ENCODE peak calls at places on chromosomes 5 and 9, in five cellular contexts. G is GM12878, X is GM12891, Z is H1, I is HepG2. U is an unnamed sample.

GRCh38 chr5:66959668-66960067 is 236.9 kb downstream of the CD180 start:
- DNase-seq in X (no peak), Z (no peak), I (peak), G (no peak), U (no peak)

GRCh38 chr5:132714456-132715307 is 22.7 kb downstream of the KIF3A start:
- DNase-seq in I (peak), G (no peak), X (no peak), Z (no peak), U (no peak)

GRCh38 chr9:84000186-84000585 is 19.6 kb downstream of the RMI1 start:
- DNase-seq in Z (no peak), I (no peak), G (no peak), X (no peak), U (no peak)

GRCh38 chr9:121853617-121854395 is 202.4 kb downstream of the DAB2IP start:
- DNase-seq in G (no peak), Z (no peak), I (no peak), X (no peak), U (no peak)

GRCh38 chr5:157744055-157745011 is 821 bp downstream of the LSM11 start:
- DNase-seq in I (no peak), X (peak), Z (no peak), G (no peak), U (peak)

GRCh38 chr9:16985559-16986348 is 115.3 kb upstream of the BNC2 start:
- DNase-seq in I (no peak), Z (no peak), G (no peak), X (no peak), U (no peak)

GRCh38 chr9:77750284-77750683 is 102.2 kb upstream of the GNA14 start:
- DNase-seq in I (no peak), X (no peak), G (no peak), Z (no peak), U (no peak)

GRCh38 chr9:86099695-86100364 is 472 bp upstream of the GOLM1 start:
- DNase-seq in G (no peak), I (no peak), X (no peak), Z (peak), U (no peak)

GRCh38 chr5:75059887-75060286 is 7.5 kb upstream of the GCNT4 start:
- DNase-seq in X (no peak), G (no peak), I (no peak), Z (no peak), U (no peak)

GRCh38 chr9:68497629-68498028 is 43.1 kb downstream of the TMEM252 start:
- DNase-seq in G (no peak), X (no peak), I (no peak), Z (no peak), U (no peak)

GRCh38 chr9:121253821-121254471 is 14.0 kb upstream of the GSN start:
- DNase-seq in Z (no peak), G (no peak), I (no peak), X (no peak), U (no peak)

GRCh38 chr5:58399951-58400350 is 59.9 kb downstream of the PLK2 start:
- DNase-seq in Z (no peak), X (no peak), I (no peak), G (no peak), U (no peak)

GRCh38 chr5:39208471-39208870 is 10.9 kb downstream of the FYB1 start:
- DNase-seq in X (no peak), G (no peak), I (no peak), Z (no peak), U (no peak)

GRCh38 chr9:120662513-120662912 is 51.8 kb downstream of the MEGF9 start:
- DNase-seq in X (no peak), I (no peak), Z (no peak), G (no peak), U (no peak)

GRCh38 chr5:160021818-160022446 is 13.0 kb downstream of the TTC1 start:
- DNase-seq in Z (peak), G (peak), X (peak), I (peak), U (peak)

GRCh38 chr5:88394531-88395185 is 126.0 kb upstream of the TMEM161B start:
- DNase-seq in Z (no peak), G (no peak), X (no peak), I (no peak), U (no peak)

GRCh38 chr5:151724360-151724759 is 34.1 kb downstream of the ATOX1 start:
- DNase-seq in Z (no peak), G (no peak), I (no peak), X (no peak), U (no peak)

GRCh38 chr9:113299800-113300292 is 3.3 kb downstream of the RNF183 start:
- DNase-seq in I (no peak), Z (no peak), X (no peak), G (no peak), U (no peak)

GRCh38 chr5:88829773-88830172 is 53.2 kb downstream of the MEF2C start:
- DNase-seq in I (no peak), G (no peak), Z (no peak), X (no peak), U (no peak)

GRCh38 chr5:146048994-146049703 is 56.2 kb downstream of the PLAC8L1 start:
- DNase-seq in Z (peak), X (no peak), I (peak), G (no peak), U (no peak)

GRCh38 chr5:82494942-82495341 is 216.8 kb upstream of the RPS23 start:
- DNase-seq in Z (no peak), G (no peak), X (no peak), I (no peak), U (no peak)

GRCh38 chr5:11496127-11496719 is 408.0 kb downstream of the CTNND2 start:
- DNase-seq in Z (no peak), G (no peak), I (no peak), X (no peak), U (no peak)

GRCh38 chr9:134193912-134194535 is 29.7 kb upstream of the RNU6ATAC start:
- DNase-seq in G (no peak), X (no peak), Z (no peak), I (no peak), U (no peak)

GRCh38 chr5:160685695-160686094 is 166.3 kb downstream of the ATP10B start:
- DNase-seq in I (peak), Z (no peak), X (peak), G (peak), U (no peak)

GRCh38 chr5:96807099-96807654 is 568 bp downstream of the ERAP1 start:
- DNase-seq in I (peak), G (no peak), Z (peak), X (peak), U (peak)

GRCh38 chr5:106331415-106331814 is 1339.3 kb downstream of the EFNA5 start:
- DNase-seq in Z (no peak), I (no peak), X (no peak), G (no peak), U (no peak)

GRCh38 chr5:169161022-169161680 is 139.8 kb downstream of the SLIT3 start:
- DNase-seq in X (no peak), I (no peak), Z (no peak), G (no peak), U (no peak)

GRCh38 chr9:70490478-70490877 is 76.0 kb upstream of the KLF9 start:
- DNase-seq in X (no peak), G (no peak), I (no peak), Z (no peak), U (no peak)

GRCh38 chr9:35907732-35908483 is 1.4 kb upstream of the SPAAR start:
- DNase-seq in Z (peak), G (no peak), X (no peak), I (peak), U (no peak)

GRCh38 chr5:90066920-90067319 is 342.6 kb downstream of the CETN3 start:
- DNase-seq in X (no peak), Z (no peak), I (no peak), G (no peak), U (no peak)

GRCh38 chr9:35771079-35771441 is 17.0 kb upstream of the MSMP start:
- DNase-seq in Z (no peak), G (no peak), I (no peak), X (no peak), U (no peak)

GRCh38 chr9:95605826-95606555 is 89.2 kb upstream of the PTCH1 start:
- DNase-seq in G (no peak), Z (no peak), I (no peak), X (no peak), U (no peak)

GRCh38 chr5:31963961-31964360 is 210.2 kb downstream of the GOLPH3 start:
- DNase-seq in X (no peak), I (no peak), G (no peak), Z (no peak), U (no peak)

DNA sequence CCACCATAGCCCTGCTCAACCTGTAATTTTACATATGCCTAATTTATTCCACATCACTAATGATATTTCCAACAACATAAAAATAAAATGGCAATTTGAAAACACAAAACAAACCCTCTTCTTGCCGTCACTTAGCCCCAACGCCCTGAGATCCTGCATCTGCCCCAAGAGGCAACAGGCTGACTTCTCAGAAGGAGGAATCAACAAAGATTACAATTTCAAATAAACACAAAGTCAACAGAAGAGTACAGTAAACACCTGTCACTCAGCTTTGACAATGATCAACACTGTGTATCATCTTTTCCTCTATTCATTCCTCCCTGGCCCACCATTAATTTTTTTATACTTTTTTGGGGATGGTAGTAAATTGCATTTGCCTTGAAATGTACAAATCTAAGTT is 19.8 kb downstream of the EPB41L4B start:
- DNase-seq in Z (no peak), X (no peak), G (no peak), I (no peak), U (no peak)
- TF ChIP-seq TAF1 in Z (no peak), X (no peak), G (no peak), I (no peak), U (no peak)

DNA sequence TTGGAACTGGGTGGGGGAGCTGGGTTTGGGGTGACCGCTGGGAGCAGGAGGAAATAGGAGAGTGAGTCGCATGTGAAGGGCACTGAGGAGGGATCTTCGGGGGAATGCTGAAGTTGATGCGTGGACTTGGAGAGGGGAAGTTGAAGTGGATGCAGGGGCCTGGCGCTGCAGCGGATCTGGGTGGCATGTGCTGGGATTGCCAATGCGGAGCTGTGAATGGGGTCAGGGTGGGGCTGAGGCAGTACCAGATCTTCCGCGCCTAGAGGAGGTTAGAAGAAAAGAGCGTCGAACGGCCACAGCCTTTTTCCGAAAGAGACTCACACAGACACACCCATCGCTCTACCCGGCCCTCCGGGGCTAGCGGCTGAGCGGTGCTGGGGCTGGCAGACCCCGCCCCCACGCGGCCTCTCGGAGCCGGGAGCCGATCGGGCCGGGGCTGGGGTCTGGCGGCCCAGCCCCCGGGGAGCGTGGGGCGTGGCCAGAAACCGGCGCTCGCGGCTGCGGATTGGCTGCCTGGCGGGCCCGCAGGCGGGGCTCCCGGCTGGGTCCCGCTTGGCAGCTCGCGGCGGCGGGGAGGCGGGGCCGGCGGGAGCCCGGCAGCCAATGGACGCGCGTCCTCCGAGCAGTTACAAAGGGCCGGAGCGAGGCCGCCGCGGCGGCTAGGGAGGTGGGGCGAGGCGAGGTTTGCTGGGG is at the start of gene TGFBR1:
- DNase-seq in Z (peak), G (peak), I (peak), X (peak), U (peak)
- TF ChIP-seq POLR2A in Z (peak), G (no peak), I (no peak), X (peak), U (peak)

DNA sequence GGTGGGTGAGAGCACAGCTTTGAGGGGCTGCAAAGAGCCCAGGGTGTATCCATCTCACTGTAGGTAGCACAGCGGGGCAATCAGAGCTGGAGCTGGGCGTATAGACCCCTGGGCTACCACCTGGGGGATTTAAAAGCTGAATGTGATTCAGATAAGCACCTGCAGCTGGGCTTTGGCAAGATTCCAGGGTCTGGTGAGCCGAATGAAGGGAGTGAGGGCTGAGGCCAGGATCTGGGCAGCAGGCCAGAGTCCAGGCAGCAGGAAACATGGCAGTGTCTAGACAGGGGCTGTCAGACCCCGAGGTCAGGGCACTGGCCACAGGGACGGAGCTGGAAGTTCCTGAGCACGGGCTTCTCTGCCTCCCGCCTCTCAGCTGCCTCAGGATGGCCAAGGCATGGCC is 8.7 kb downstream of the ASS1 start:
- DNase-seq in Z (no peak), X (no peak), G (no peak), I (peak), U (no peak)
- TF ChIP-seq TAF1 in Z (no peak), X (no peak), G (no peak), I (no peak), U (no peak)

GRCh38 chr5:141680751-141681201 is 1.3 kb downstream of the ARAP3 start:
- DNase-seq in G (no peak), Z (peak), I (peak), X (no peak), U (no peak)
- TF ChIP-seq POLR2A in G (no peak), Z (peak), I (no peak), X (no peak), U (no peak)

GRCh38 chr9:91949293-91949945 is 609 bp downstream of the ROR2 start:
- DNase-seq in G (no peak), I (no peak), X (no peak), Z (peak), U (no peak)
- TF ChIP-seq TAF1 in G (no peak), I (no peak), X (no peak), Z (peak), U (no peak)

GRCh38 chr5:43066231-43066798 is 26.2 kb upstream of the ANXA2R start:
- DNase-seq in I (peak), Z (peak), X (peak), G (peak), U (peak)

GRCh38 chr5:43065384-43066230 is 25.5 kb upstream of the ANXA2R start:
- DNase-seq in I (no peak), Z (no peak), G (no peak), X (no peak), U (no peak)

GRCh38 chr5:43063731-43064171 is 23.6 kb upstream of the ANXA2R start:
- DNase-seq in G (no peak), X (no peak), Z (no peak), I (no peak), U (no peak)

GRCh38 chr5:43068037-43068436 is 27.9 kb upstream of the ANXA2R start:
- DNase-seq in Z (no peak), G (no peak), X (no peak), I (no peak), U (no peak)

GRCh38 chr5:43066799-43067741 is 27.0 kb upstream of the ANXA2R start:
- DNase-seq in Z (peak), G (peak), I (peak), X (peak), U (peak)
- TF ChIP-seq POLR2A in Z (peak), G (peak), I (peak), X (peak), U (peak)

GRCh38 chr9:18504707-18505106 is 30.8 kb downstream of the ADAMTSL1 start:
- DNase-seq in X (no peak), G (no peak), Z (peak), I (no peak), U (no peak)
- TF ChIP-seq TAF1 in X (no peak), G (no peak), Z (no peak), I (no peak), U (no peak)

DNA sequence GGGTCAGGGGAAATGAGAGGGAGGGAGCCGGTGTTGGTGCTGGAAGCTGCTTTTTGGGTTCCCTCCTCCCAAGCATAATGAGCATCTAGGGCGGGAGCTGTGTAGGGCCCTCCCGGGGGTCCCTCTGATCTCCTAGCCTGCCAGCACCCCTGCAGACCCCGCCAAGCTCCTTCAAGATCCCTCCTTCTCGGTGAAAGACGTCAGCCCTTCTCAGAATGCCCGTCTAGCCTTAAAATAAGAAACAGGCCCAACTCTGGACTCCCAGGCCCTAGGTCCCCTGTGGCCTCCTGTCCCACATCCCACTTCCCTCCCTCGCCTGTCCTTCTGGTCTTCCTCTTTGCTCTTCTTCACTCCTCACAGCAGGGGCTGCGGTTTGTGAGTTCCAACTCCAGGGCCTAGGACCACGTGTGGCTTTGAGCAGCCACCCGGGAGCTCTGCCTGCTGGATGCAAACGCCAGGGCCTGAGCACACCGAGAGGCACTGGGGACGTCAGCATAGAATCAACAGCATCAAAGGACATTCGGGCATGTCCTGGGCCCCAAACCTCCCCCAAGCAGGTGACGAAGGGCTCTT is 8.8 kb upstream of the SCGB3A1 start:
- DNase-seq in X (peak), G (no peak), Z (no peak), I (no peak), U (no peak)
- TF ChIP-seq POLR2A in X (no peak), G (no peak), Z (no peak), I (no peak), U (no peak)

U was measured in GM12892.